ENCODE peak calls at places on chromosomes 13 and 19, in five cellular contexts. O is heart left ventricle, H is thyroid gland, Q is body of pancreas, W is A549. L is an unnamed sample.

GRCh38 chr13:74289130-74289529 is 154.9 kb upstream of the KLF12 start:
- DNase-seq in H (no peak), Q (no peak), W (no peak), O (no peak), L (no peak)

GRCh38 chr19:41457241-41457640 is 14.3 kb downstream of the ERICH4 start:
- DNase-seq in H (no peak), O (no peak), Q (no peak), W (no peak), L (no peak)

GRCh38 chr13:45718063-45718462 is 15.9 kb downstream of the CBY2 start:
- DNase-seq in O (no peak), Q (no peak), H (no peak), W (peak; percentile 6), L (peak; percentile 31)

GRCh38 chr19:18232540-18233223 is 6.4 kb upstream of the PDE4C start:
- DNase-seq in W (no peak), O (no peak), H (no peak), Q (no peak), L (no peak)

GRCh38 chr13:33611016-33611805 is 206.7 kb upstream of the RFC3 start:
- DNase-seq in Q (peak; percentile 34), W (no peak), O (peak; percentile 84), H (peak; percentile 72), L (no peak)

GRCh38 chr13:98416408-98416807 is 160.5 kb downstream of the STK24 start:
- DNase-seq in Q (peak; percentile 93), H (peak; percentile 97), W (no peak), O (no peak), L (no peak)

GRCh38 chr13:26926371-26926770 is 165.8 kb upstream of the GPR12 start:
- DNase-seq in Q (no peak), W (no peak), O (no peak), H (no peak), L (no peak)

GRCh38 chr19:45128109-45128508 is 32.7 kb downstream of the NKPD1 start:
- DNase-seq in Q (no peak), H (no peak), W (no peak), O (no peak), L (no peak)

GRCh38 chr19:35039881-35040456 is 1.6 kb upstream of the HPN start:
- DNase-seq in H (no peak), O (no peak), Q (no peak), W (no peak), L (no peak)

GRCh38 chr13:113053801-113054604 is 51.6 kb upstream of the F7 start:
- DNase-seq in H (no peak), W (no peak), Q (no peak), O (no peak), L (no peak)

GRCh38 chr19:42175952-42176648 is 41.4 kb downstream of the DEDD2 start:
- DNase-seq in H (peak; percentile 15), W (peak; percentile 69), O (no peak), Q (no peak), L (no peak)

GRCh38 chr13:46964789-46965527 is 68.1 kb upstream of the HTR2A start:
- DNase-seq in W (no peak), Q (no peak), H (no peak), O (no peak), L (no peak)

GRCh38 chr13:106143930-106144709 is 391.3 kb downstream of the EFNB2 start:
- DNase-seq in Q (peak; percentile 36), W (no peak), O (no peak), H (no peak), L (no peak)

GRCh38 chr13:42355118-42355840 is 83.3 kb downstream of the AKAP11 start:
- DNase-seq in W (no peak), O (no peak), H (no peak), Q (no peak), L (no peak)

GRCh38 chr19:45667620-45668341 is at the start of gene GIPR:
- DNase-seq in Q (peak; percentile 68), H (no peak), W (peak; percentile 88), O (peak; percentile 80), L (peak; percentile 44)

GRCh38 chr13:99565478-99566124 is 64.3 kb downstream of the TM9SF2 start:
- DNase-seq in H (no peak), O (no peak), Q (no peak), W (no peak), L (no peak)

GRCh38 chr13:73497430-73497829 is 438.6 kb downstream of the KLF5 start:
- DNase-seq in Q (no peak), O (no peak), W (no peak), H (no peak), L (no peak)

GRCh38 chr13:40094056-40094455 is 438.6 kb downstream of the COG6 start:
- DNase-seq in O (no peak), Q (no peak), H (no peak), W (no peak), L (no peak)

GRCh38 chr13:97881556-97881955 is 71.9 kb upstream of the IPO5 start:
- DNase-seq in O (no peak), W (no peak), Q (no peak), H (no peak), L (no peak)

GRCh38 chr13:30972888-30973377 is 40.5 kb downstream of the TEX26 start:
- DNase-seq in H (no peak), Q (no peak), W (no peak), O (no peak), L (no peak)

GRCh38 chr13:27403727-27404385 is 20.6 kb upstream of the GTF3A start:
- DNase-seq in H (no peak), W (no peak), O (no peak), Q (peak; percentile 65), L (no peak)

GRCh38 chr13:24087611-24088235 is 72.8 kb upstream of the SPATA13 start:
- DNase-seq in W (no peak), Q (peak; percentile 62), O (peak; percentile 53), H (no peak), L (no peak)

GRCh38 chr19:44726465-44726864 is 22.0 kb upstream of the BCL3 start:
- DNase-seq in H (no peak), Q (no peak), O (no peak), W (no peak), L (no peak)

GRCh38 chr19:2259331-2259730 is 3.1 kb upstream of the JSRP1 start:
- DNase-seq in Q (no peak), H (no peak), O (no peak), W (no peak), L (no peak)

GRCh38 chr19:22609630-22610029 is 24.5 kb upstream of the ZNF492 start:
- DNase-seq in W (no peak), O (no peak), H (no peak), Q (no peak), L (no peak)

GRCh38 chr19:14097532-14098151 is 7.1 kb upstream of the SAMD1 start:
- DNase-seq in O (no peak), H (no peak), W (no peak), Q (no peak), L (no peak)

GRCh38 chr13:74052402-74052928 is 81.7 kb downstream of the KLF12 start:
- DNase-seq in Q (no peak), H (no peak), W (no peak), O (no peak), L (no peak)

GRCh38 chr13:24032252-24032651 is 128.3 kb upstream of the SPATA13 start:
- DNase-seq in W (no peak), H (no peak), Q (no peak), O (no peak), L (no peak)

GRCh38 chr19:10111405-10111811 is at the start of gene P2RY11:
- DNase-seq in H (no peak), W (no peak), Q (no peak), O (no peak), L (no peak)
- TF ChIP-seq POLR2A in H (no peak), W (no peak), Q (no peak), O (no peak), L (no peak)

GRCh38 chr19:16111909-16112752 is 442 bp downstream of the RAB8A start:
- DNase-seq in Q (no peak), H (no peak), O (no peak), W (no peak), L (peak; percentile 41)
- TF ChIP-seq POLR2A in Q (peak; percentile 81), H (no peak), O (no peak), W (no peak), L (no peak)

GRCh38 chr13:28537149-28537548 is 42.2 kb upstream of the FLT1 start:
- DNase-seq in H (no peak), Q (no peak), W (no peak), O (no peak), L (no peak)

GRCh38 chr13:28534210-28534609 is 39.3 kb upstream of the FLT1 start:
- DNase-seq in W (no peak), O (no peak), H (no peak), Q (no peak), L (no peak)

GRCh38 chr13:28534801-28535200 is 39.9 kb upstream of the FLT1 start:
- DNase-seq in H (no peak), W (no peak), Q (no peak), O (no peak), L (no peak)

GRCh38 chr13:28535734-28536133 is 40.8 kb upstream of the FLT1 start:
- DNase-seq in O (no peak), Q (no peak), W (no peak), H (no peak), L (no peak)

DNA sequence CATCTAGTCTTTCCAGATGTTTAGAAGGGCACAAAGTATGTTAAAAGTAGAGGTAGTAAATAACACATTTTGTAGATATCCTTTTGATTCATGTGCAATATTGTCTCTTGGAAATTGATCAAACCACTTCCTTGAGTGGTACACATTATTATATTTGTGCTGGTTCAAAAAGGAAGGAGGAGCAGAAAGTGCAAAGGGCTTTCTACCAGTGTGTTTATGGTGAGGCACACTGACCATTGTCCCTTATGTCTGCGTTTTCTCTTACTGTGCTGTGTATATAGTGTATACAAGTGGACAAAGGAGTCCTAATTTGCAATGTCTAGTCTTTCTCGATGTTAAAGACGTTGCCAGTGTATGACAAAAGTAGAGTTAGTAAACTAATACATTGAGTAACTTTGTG is 41.4 kb upstream of the FLT1 start:
- DNase-seq in Q (no peak), O (no peak), W (no peak), H (no peak), L (no peak)
- TF ChIP-seq POLR2A in Q (no peak), O (no peak), W (no peak), H (no peak), L (no peak)

GRCh38 chr13:110615322-110616102 is at the start of gene NAXD:
- DNase-seq in W (peak; percentile 99), O (peak; percentile 97), H (peak; percentile 93), Q (peak; percentile 90), L (peak; percentile 93)
- TF ChIP-seq POLR2A in W (peak; percentile 65), O (no peak), H (no peak), Q (peak; percentile 82), L (peak; percentile 74)

GRCh38 chr19:16330368-16330801 is 5.8 kb downstream of the KLF2 start:
- DNase-seq in Q (peak; percentile 39), W (peak; percentile 72), H (peak; percentile 34), O (peak; percentile 88), L (peak; percentile 48)
- TF ChIP-seq POLR2A in Q (peak; percentile 18), W (no peak), H (no peak), O (no peak), L (no peak)

GRCh38 chr13:102212729-102213128 is 189.1 kb downstream of the FGF14 start:
- DNase-seq in Q (no peak), W (no peak), O (no peak), H (no peak), L (no peak)
- TF ChIP-seq POLR2A in Q (no peak), W (no peak), O (no peak), H (no peak), L (no peak)

DNA sequence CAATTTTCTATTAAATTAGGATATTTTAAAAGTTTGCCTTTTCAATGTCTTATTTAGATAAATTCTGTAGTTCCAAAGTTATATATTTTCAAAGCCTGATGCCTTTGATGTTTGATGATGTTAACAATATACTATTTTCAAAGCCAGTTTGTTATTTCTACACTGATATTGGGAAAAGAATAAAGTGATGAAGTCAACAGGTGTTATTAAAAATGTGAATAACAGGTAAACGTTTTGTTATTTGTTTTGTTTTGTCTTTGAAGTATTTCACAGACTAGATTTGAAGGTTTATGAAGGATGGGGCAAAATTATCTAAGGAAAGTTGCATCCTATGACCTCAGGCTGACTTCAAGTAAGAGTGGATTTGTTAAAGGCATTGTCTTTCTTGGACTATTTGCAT is 33.1 kb upstream of the ZNF420 start:
- DNase-seq in W (no peak), H (no peak), O (no peak), Q (no peak), L (no peak)
- TF ChIP-seq POLR2A in W (no peak), H (no peak), O (no peak), Q (no peak), L (no peak)